ENCODE peak calls at places on chromosomes 6 and 20, in four cellular contexts. W, G, Z and O are unnamed samples.

GRCh38 chr6:13425270-13425905 is 62.0 kb downstream of the GFOD1 start:
- DNase-seq in W (no peak), G (no peak), Z (no peak), O (no peak)

GRCh38 chr6:130903007-130903406 is 75.8 kb downstream of the SMLR1 start:
- DNase-seq in W (no peak), G (no peak), Z (no peak), O (no peak)

GRCh38 chr6:134590449-134590848 is 272.5 kb upstream of the SGK1 start:
- DNase-seq in W (no peak), G (no peak), Z (no peak), O (no peak)

GRCh38 chr6:24927985-24928735 is 7.6 kb downstream of the RIPOR2 start:
- DNase-seq in W (no peak), G (no peak), Z (no peak), O (no peak)

GRCh38 chr20:19625416-19625815 is 132.6 kb upstream of the RIN2 start:
- DNase-seq in W (no peak), G (no peak), Z (no peak), O (no peak)

GRCh38 chr6:91744576-91744975 is 1157.7 kb upstream of the MAP3K7 start:
- DNase-seq in W (no peak), G (no peak), Z (no peak), O (no peak)

GRCh38 chr6:47631248-47632196 is 66.9 kb upstream of the ADGRF4 start:
- DNase-seq in W (peak; percentile 23), G (peak; percentile 55), Z (no peak), O (no peak)

GRCh38 chr6:17527076-17527475 is 73.0 kb upstream of the FAM8A1 start:
- DNase-seq in W (no peak), G (no peak), Z (no peak), O (no peak)

GRCh38 chr6:37029249-37029959 is 23.9 kb downstream of the FGD2 start:
- DNase-seq in W (no peak), G (peak; percentile 79), Z (peak; percentile 55), O (peak; percentile 78)

GRCh38 chr6:116327803-116328527 is 42.8 kb upstream of the DSE start:
- DNase-seq in W (no peak), G (no peak), Z (no peak), O (no peak)

GRCh38 chr6:11208267-11208666 is 24.2 kb downstream of the NEDD9 start:
- DNase-seq in W (no peak), G (no peak), Z (no peak), O (no peak)

GRCh38 chr6:81689580-81689979 is 62.9 kb downstream of the TENT5A start:
- DNase-seq in W (no peak), G (no peak), Z (no peak), O (no peak)

GRCh38 chr6:44072959-44073611 is 54.2 kb downstream of the MRPL14 start:
- DNase-seq in W (no peak), G (no peak), Z (peak; percentile 43), O (peak; percentile 96)

GRCh38 chr6:83439201-83439600 is 8.3 kb upstream of the ME1 start:
- DNase-seq in W (no peak), G (no peak), Z (no peak), O (no peak)

GRCh38 chr6:134238006-134238405 is 79.9 kb downstream of the SGK1 start:
- DNase-seq in W (no peak), G (no peak), Z (no peak), O (no peak)

GRCh38 chr6:46218457-46218856 is 47.7 kb upstream of the ENPP5 start:
- DNase-seq in W (no peak), G (no peak), Z (no peak), O (no peak)

GRCh38 chr6:48928937-48929336 is 534.1 kb downstream of the MMUT start:
- DNase-seq in W (no peak), G (no peak), Z (no peak), O (no peak)

GRCh38 chr6:40718401-40718800 is 131.2 kb upstream of the LRFN2 start:
- DNase-seq in W (no peak), G (no peak), Z (no peak), O (no peak)

GRCh38 chr6:36906539-36906938 is 20.8 kb downstream of the C6orf89 start:
- DNase-seq in W (no peak), G (no peak), Z (no peak), O (no peak)

GRCh38 chr6:46674410-46674809 is 13.3 kb upstream of the TDRD6 start:
- DNase-seq in W (no peak), G (no peak), Z (no peak), O (no peak)

DNA sequence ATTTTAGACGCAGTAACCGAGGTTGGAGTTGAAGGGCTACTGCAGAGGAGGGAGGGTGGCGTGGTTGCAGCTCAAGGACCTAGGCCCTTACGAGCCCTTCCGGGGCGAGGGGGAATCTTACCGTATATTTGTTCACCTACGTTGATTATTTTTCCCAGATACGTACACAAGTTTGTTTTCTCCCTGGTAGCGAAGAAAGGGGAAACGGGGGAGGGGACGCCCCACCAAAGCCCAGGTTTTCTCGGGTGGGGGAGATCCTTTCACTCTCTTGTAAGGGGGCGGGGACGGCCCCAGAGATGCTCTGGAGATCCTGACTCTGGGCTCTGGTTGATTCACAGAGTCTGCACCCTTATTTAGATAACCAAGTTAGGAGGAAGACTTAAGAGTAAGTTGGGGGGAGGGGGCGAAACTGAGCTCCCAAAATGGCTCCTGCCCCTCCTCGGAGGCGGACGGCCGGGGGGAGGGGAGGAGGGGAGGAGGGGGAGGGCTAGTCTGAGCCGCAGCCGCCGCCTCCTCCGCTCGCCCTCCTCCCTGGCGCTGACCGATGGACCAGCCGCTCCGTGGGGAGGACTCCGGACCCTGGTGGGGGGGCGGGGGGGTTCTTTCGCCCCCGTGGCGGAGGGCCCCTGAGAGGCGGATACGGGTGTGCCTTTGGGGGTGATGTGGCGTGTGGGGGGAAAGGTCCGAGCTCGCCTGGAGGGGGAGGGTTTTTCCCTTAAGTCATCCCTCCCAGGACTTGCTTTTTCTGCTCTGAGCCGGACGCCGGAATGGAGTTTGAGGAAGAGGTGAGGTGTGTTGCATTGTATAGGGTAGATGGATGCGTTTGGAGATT is 2.2 kb downstream of the BRD2 start:
- DNase-seq in W (no peak), G (peak; percentile 60), Z (peak; percentile 81), O (peak; percentile 38)
- TF ChIP-seq POLR2A in W (peak; percentile 56), G (peak; percentile 11), Z (peak; percentile 25), O (peak; percentile 43)

GRCh38 chr20:38805502-38805957 is at the start of gene PPP1R16B:
- DNase-seq in W (no peak), G (no peak), Z (peak; percentile 88), O (no peak)
- TF ChIP-seq POLR2A in W (peak; percentile 73), G (no peak), Z (peak; percentile 40), O (no peak)

GRCh38 chr20:63978319-63979220 is 872 bp downstream of the SAMD10 start:
- DNase-seq in W (no peak), G (no peak), Z (peak; percentile 82), O (peak; percentile 56)
- TF ChIP-seq POLR2A in W (no peak), G (no peak), Z (no peak), O (no peak)

GRCh38 chr6:26233608-26234420 is 131.2 kb upstream of the BTN3A2 start:
- DNase-seq in W (no peak), G (no peak), Z (peak; percentile 86), O (no peak)
- TF ChIP-seq POLR2A in W (peak; percentile 97), G (no peak), Z (peak; percentile 54), O (peak; percentile 43)

GRCh38 chr6:63580704-63580961 is 8.4 kb downstream of the LOC128125822 start:
- DNase-seq in W (no peak), G (no peak), Z (no peak), O (no peak)

GRCh38 chr6:63584566-63584965 is 12.3 kb downstream of the LOC128125822 start:
- DNase-seq in W (no peak), G (no peak), Z (no peak), O (no peak)

GRCh38 chr6:63584125-63584514 is 11.8 kb downstream of the LOC128125822 start:
- DNase-seq in W (no peak), G (no peak), Z (no peak), O (no peak)

GRCh38 chr6:63581355-63581998 is 9.2 kb downstream of the LOC128125822 start:
- DNase-seq in W (no peak), G (no peak), Z (no peak), O (no peak)

GRCh38 chr6:63582579-63583231 is 10.4 kb downstream of the LOC128125822 start:
- DNase-seq in W (no peak), G (no peak), Z (no peak), O (no peak)
- TF ChIP-seq POLR2A in W (peak; percentile 79), G (no peak), Z (no peak), O (no peak)

GRCh38 chr20:53579266-53579580 is 14.4 kb downstream of the ZNF217 start:
- DNase-seq in W (no peak), G (no peak), Z (no peak), O (no peak)

GRCh38 chr20:53580376-53581111 is 13.1 kb downstream of the ZNF217 start:
- DNase-seq in W (no peak), G (no peak), Z (no peak), O (no peak)

GRCh38 chr20:53579581-53580375 is 13.9 kb downstream of the ZNF217 start:
- DNase-seq in W (no peak), G (no peak), Z (peak; percentile 46), O (no peak)

GRCh38 chr20:53576586-53577318 is 16.9 kb downstream of the ZNF217 start:
- DNase-seq in W (no peak), G (no peak), Z (no peak), O (no peak)

GRCh38 chr20:53578492-53579222 is 15.0 kb downstream of the ZNF217 start:
- DNase-seq in W (no peak), G (peak; percentile 82), Z (peak; percentile 63), O (peak; percentile 36)
- TF ChIP-seq POLR2A in W (no peak), G (no peak), Z (no peak), O (no peak)

GRCh38 chr20:44745122-44745521 is 543 bp upstream of the KCNK15 start:
- DNase-seq in W (no peak), G (no peak), Z (no peak), O (no peak)

GRCh38 chr20:44743916-44744655 is 1.6 kb upstream of the KCNK15 start:
- DNase-seq in W (no peak), G (no peak), Z (no peak), O (no peak)

GRCh38 chr20:44747166-44748004 is 1.7 kb downstream of the KCNK15 start:
- DNase-seq in W (peak; percentile 83), G (peak; percentile 89), Z (peak; percentile 47), O (peak; percentile 91)

GRCh38 chr20:44746367-44747165 is 901 bp downstream of the KCNK15 start:
- DNase-seq in W (no peak), G (no peak), Z (no peak), O (peak; percentile 49)

DNA sequence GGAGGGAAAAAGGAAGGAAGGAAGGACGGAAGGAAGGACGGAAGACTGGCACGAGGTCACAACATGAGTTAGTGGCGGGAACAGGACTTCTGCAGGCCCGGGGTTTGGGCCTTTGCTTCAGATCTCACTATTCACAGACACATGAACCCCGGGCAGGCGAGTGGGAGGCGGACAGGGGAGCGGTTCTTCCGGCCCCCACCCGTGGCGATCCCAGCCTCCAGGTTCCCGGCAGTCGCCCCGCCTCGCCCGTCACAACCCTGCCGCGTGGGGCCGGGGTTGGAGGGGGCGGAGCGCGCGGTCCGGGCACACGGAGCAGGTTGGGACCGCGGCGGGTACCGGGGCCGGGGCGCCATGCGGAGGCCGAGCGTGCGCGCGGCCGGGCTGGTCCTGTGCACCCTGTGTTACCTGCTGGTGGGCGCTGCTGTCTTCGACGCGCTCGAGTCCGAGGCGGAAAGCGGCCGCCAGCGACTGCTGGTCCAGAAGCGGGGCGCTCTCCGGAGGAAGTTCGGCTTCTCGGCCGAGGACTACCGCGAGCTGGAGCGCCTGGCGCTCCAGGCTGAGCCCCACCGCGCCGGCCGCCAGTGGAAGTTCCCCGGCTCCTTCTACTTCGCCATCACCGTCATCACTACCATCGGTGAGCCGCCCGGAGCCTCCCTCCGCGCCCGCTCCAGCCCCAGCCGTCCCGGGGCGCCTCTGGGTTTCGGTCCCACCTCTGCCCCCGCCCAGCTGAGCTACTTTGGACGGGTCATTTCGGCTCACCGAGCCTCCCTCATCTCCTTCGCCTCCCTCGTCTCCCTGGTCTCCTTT is at the start of gene KCNK15:
- DNase-seq in W (no peak), G (no peak), Z (no peak), O (no peak)
- TF ChIP-seq POLR2A in W (no peak), G (no peak), Z (no peak), O (no peak)